ENCODE peak calls at places on chromosome 10, in four cellular contexts. N is H54; K is stimulated activated CD8-positive, alpha-beta memory T cell treated with anti-CD3 and anti-CD28 coated beads, Interleukin-4, amount 100 ng/mL, for 1 hour; I is NCI-H2081. Z is an unnamed sample.

GRCh38 chr10:110850990-110851389 is 20.7 kb upstream of the PDCD4 start:
- DNase-seq in N (no peak), K (no peak), I (no peak), Z (no peak)

GRCh38 chr10:71979692-71980062 is 15.5 kb downstream of the CHST3 start:
- DNase-seq in N (no peak), K (no peak), I (no peak), Z (no peak)

GRCh38 chr10:87724789-87725188 is 65.1 kb downstream of the PAPSS2 start:
- DNase-seq in N (no peak), K (no peak), I (no peak), Z (no peak)

GRCh38 chr10:2978111-2978510 is 89.2 kb upstream of the PFKP start:
- DNase-seq in N (no peak), K (no peak), I (peak), Z (peak)

GRCh38 chr10:70761031-70761601 is 24.1 kb downstream of the TBATA start:
- DNase-seq in N (no peak), K (no peak), I (no peak), Z (no peak)

GRCh38 chr10:71292624-71293445 is 26.2 kb upstream of the SLC29A3 start:
- DNase-seq in N (no peak), K (no peak), I (no peak), Z (no peak)

GRCh38 chr10:5971315-5971832 is 6.0 kb downstream of the IL15RA start:
- DNase-seq in N (no peak), K (no peak), I (no peak), Z (no peak)

GRCh38 chr10:30013684-30014246 is 45.6 kb downstream of the JCAD start:
- DNase-seq in N (no peak), K (no peak), I (peak), Z (no peak)

GRCh38 chr10:43204394-43204942 is 62.4 kb downstream of the RASGEF1A start:
- DNase-seq in N (no peak), K (no peak), I (no peak), Z (no peak)

GRCh38 chr10:2279666-2280065 is 542.3 kb upstream of the ADARB2 start:
- DNase-seq in N (no peak), K (no peak), I (no peak), Z (no peak)

GRCh38 chr10:24617771-24618396 is 105.8 kb downstream of the ARHGAP21 start:
- DNase-seq in N (peak), K (no peak), I (peak), Z (no peak)